ENCODE peak calls at places on chromosome X, in five cellular contexts. X is naive thymus-derived CD8-positive, alpha-beta T cell; K is stimulated activated naive CD4-positive, alpha-beta T cell treated with Interleukin-2 at 50 U/mL for 16 hours; C is WTC11; N is stimulated activated CD8-positive, alpha-beta memory T cell treated with anti-CD3 and anti-CD28 coated beads, Interleukin-7, amount 100 ng/mL, for 1 hour. H is an unnamed sample.

GRCh38 chrX:140817943-140818342 is 108.4 kb downstream of the LINC00632 start:
- DNase-seq in X (no peak), K (no peak), C (no peak), N (no peak), H (no peak)

GRCh38 chrX:105552395-105552794 is 269.9 kb upstream of the NRK start:
- DNase-seq in X (no peak), K (no peak), C (no peak), N (no peak), H (no peak)

GRCh38 chrX:15616531-15616930 is 15.8 kb upstream of the ACE2 start:
- DNase-seq in X (no peak), K (no peak), C (no peak), N (no peak), H (no peak)

GRCh38 chrX:36583674-36584073 is 424.5 kb upstream of the FAM47C start:
- DNase-seq in X (no peak), K (no peak), C (no peak), N (no peak), H (no peak)

GRCh38 chrX:51496501-51497291 is at the start of gene NUDT11:
- DNase-seq in X (peak; percentile 36), K (peak; percentile 36), C (peak; percentile 74), N (no peak), H (peak; percentile 35)

GRCh38 chrX:104335765-104336164 is 81.0 kb upstream of the ESX1 start:
- DNase-seq in X (no peak), K (no peak), C (no peak), N (no peak), H (no peak)

GRCh38 chrX:16589211-16589610 is 60.7 kb upstream of the S100G start:
- DNase-seq in X (no peak), K (no peak), C (no peak), N (no peak), H (no peak)

GRCh38 chrX:108397627-108398392 is 40.4 kb downstream of the COL4A6 start:
- DNase-seq in X (no peak), K (no peak), C (no peak), N (no peak), H (no peak)

GRCh38 chrX:41384041-41384705 is 50.2 kb downstream of the DDX3X start:
- DNase-seq in X (peak; percentile 22), K (peak; percentile 58), C (no peak), N (no peak), H (peak; percentile 78)

GRCh38 chrX:94977986-94978385 is 1304.0 kb downstream of the FAM133A start:
- DNase-seq in X (no peak), K (no peak), C (no peak), N (no peak), H (no peak)

GRCh38 chrX:2500681-2501151 is at the start of the genes DHRSX and ZBED1:
- DNase-seq in X (peak; percentile 45), K (no peak), C (peak; percentile 34), N (peak; percentile 12), H (no peak)

GRCh38 chrX:18793601-18794089 is 86.2 kb downstream of the PPEF1 start:
- DNase-seq in X (no peak), K (no peak), C (peak; percentile 8), N (no peak), H (no peak)

GRCh38 chrX:29940750-29941149 is 274.6 kb upstream of the MAGEB2 start:
- DNase-seq in X (no peak), K (no peak), C (no peak), N (no peak), H (no peak)

GRCh38 chrX:136143714-136144113 is 3.6 kb upstream of the FHL1 start:
- DNase-seq in X (peak; percentile 20), K (peak; percentile 6), C (no peak), N (no peak), H (no peak)

GRCh38 chrX:76253432-76253831 is 80.6 kb downstream of the PBDC1 start:
- DNase-seq in X (peak; percentile 52), K (peak; percentile 4), C (peak; percentile 28), N (no peak), H (peak; percentile 12)

GRCh38 chrX:45622538-45622937 is 421.9 kb upstream of the DIPK2B start:
- DNase-seq in X (no peak), K (no peak), C (no peak), N (no peak), H (no peak)

GRCh38 chrX:150856101-150856500 is 42.4 kb downstream of the CD99L2 start:
- DNase-seq in X (no peak), K (no peak), C (no peak), N (no peak), H (no peak)

GRCh38 chrX:41086627-41086932 is 1.3 kb downstream of the USP9X start:
- DNase-seq in X (no peak), K (no peak), C (no peak), N (no peak), H (no peak)

GRCh38 chrX:44873415-44874270 is 655 bp downstream of the KDM6A start:
- DNase-seq in X (peak; percentile 75), K (peak; percentile 50), C (peak; percentile 27), N (peak; percentile 22), H (peak; percentile 59)

GRCh38 chrX:15465347-15465746 is 27.8 kb downstream of the PIR start:
- DNase-seq in X (no peak), K (no peak), C (no peak), N (no peak), H (no peak)

GRCh38 chrX:40111868-40112267 is 14.1 kb upstream of the BCOR start:
- DNase-seq in X (no peak), K (no peak), C (no peak), N (no peak), H (no peak)

GRCh38 chrX:154791467-154791866 is 13.8 kb downstream of the MPP1 start:
- DNase-seq in X (no peak), K (no peak), C (no peak), N (no peak), H (peak; percentile 32)

GRCh38 chrX:153708415-153708814 is 15.8 kb downstream of the BCAP31 start:
- DNase-seq in X (peak; percentile 29), K (peak; percentile 24), C (peak; percentile 73), N (no peak), H (peak; percentile 79)

GRCh38 chrX:106894392-106894909 is 8.7 kb downstream of the RIPPLY1 start:
- DNase-seq in X (peak; percentile 50), K (peak; percentile 20), C (peak; percentile 52), N (no peak), H (peak; percentile 48)

GRCh38 chrX:40174594-40175415 is 77.0 kb upstream of the BCOR start:
- DNase-seq in X (peak; percentile 40), K (peak; percentile 58), C (peak; percentile 48), N (no peak), H (peak; percentile 40)

GRCh38 chrX:39309721-39310152 is 508.5 kb downstream of the MID1IP1 start:
- DNase-seq in X (peak; percentile 76), K (peak; percentile 28), C (no peak), N (no peak), H (peak; percentile 35)